ENCODE peak calls at places on chromosome 7, in eight cellular contexts. R is astrocyte of the spinal cord, Y is lower leg skin, U is cardiac muscle cell, H is lower lobe of right lung, F is cardiac fibroblast, G is breast epithelium, V is Calu3. S is an unnamed sample.

GRCh38 chr7:130071701-130072622 is 1.6 kb downstream of the KLHDC10 start:
- DNase-seq in Y (peak), G (no peak), V (peak), R (peak), U (peak), H (no peak), F (peak), S (no peak)

GRCh38 chr7:55236454-55236853 is 128.7 kb upstream of the LANCL2 start:
- DNase-seq in H (no peak), V (no peak), R (no peak), F (no peak), G (no peak), Y (no peak), U (no peak), S (no peak)

GRCh38 chr7:22582860-22583640 is 83.1 kb upstream of the STEAP1B start:
- DNase-seq in V (peak), R (peak), Y (no peak), F (peak), U (peak), G (no peak), H (peak), S (no peak)

GRCh38 chr7:149874644-149875028 is 867 bp downstream of the ATP6V0E2 start:
- DNase-seq in H (no peak), F (no peak), V (no peak), R (no peak), G (peak), U (no peak), Y (peak), S (no peak)

GRCh38 chr7:80634505-80634904 is 3.9 kb upstream of the CD36 start:
- DNase-seq in U (peak), H (no peak), F (peak), V (no peak), G (no peak), R (peak), Y (no peak), S (no peak)

GRCh38 chr7:103445228-103446020 is 583 bp downstream of the SLC26A5 start:
- DNase-seq in U (peak), Y (no peak), G (no peak), V (no peak), H (no peak), F (peak), R (no peak), S (no peak)

GRCh38 chr7:133635541-133635940 is 382.7 kb downstream of the EXOC4 start:
- DNase-seq in F (no peak), Y (no peak), U (no peak), V (no peak), H (no peak), G (no peak), R (no peak), S (no peak)

GRCh38 chr7:152735443-152736004 is 24.0 kb upstream of the ACTR3B start:
- DNase-seq in G (no peak), U (no peak), H (no peak), V (no peak), Y (no peak), F (no peak), R (no peak), S (no peak)

GRCh38 chr7:29289156-29290021 is 94.8 kb downstream of the CHN2 start:
- DNase-seq in R (peak), H (no peak), F (peak), G (no peak), U (peak), Y (peak), V (no peak), S (peak)

GRCh38 chr7:129786825-129787563 is 165.8 kb downstream of the UBE2H start:
- DNase-seq in Y (no peak), F (no peak), U (no peak), V (no peak), R (no peak), H (no peak), G (no peak), S (no peak)

DNA sequence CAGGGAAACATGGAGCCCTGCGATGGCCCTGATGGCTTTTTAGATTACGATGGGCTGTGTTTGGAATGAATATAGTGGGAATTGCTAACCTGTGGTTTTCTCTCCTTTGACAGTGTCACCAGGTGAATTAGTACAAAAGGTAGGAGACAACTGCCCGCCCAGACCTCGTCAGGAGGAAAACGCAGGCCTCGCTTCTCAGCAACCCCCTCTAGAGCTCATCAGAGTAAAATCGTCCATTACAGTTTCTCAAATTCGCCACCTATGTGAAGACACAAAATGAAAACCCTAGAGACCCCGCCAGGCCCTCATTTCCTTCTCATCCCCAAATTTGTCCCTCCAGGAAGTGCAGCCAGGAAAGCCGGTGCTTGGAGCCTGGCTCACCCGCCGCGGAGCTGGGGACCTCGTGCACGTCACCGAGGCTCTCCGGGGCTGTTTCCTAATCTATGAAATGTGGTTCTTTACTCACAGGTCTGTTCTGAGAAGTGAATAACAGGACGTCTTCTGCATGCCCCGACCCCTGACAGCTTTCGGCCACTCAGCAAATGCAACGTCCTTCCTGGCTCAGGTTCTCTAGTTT is 143.7 kb downstream of the VIPR2 start:
- DNase-seq in H (no peak), R (no peak), Y (no peak), G (no peak), U (no peak), V (no peak), F (no peak), S (no peak)
- TF ChIP-seq CTCF in H (no peak), R (no peak), Y (no peak), G (no peak), U (no peak), V (no peak), F (no peak), S (no peak)

GRCh38 chr7:142153400-142153799 is 41.9 kb downstream of the MGAM2 start:
- DNase-seq in G (no peak), F (peak), R (no peak), V (peak), U (no peak), H (no peak), Y (no peak), S (no peak)
- TF ChIP-seq CTCF in G (peak), F (peak), R (peak), V (no peak), U (no peak), H (peak), Y (no peak), S (no peak)

GRCh38 chr7:106979551-106980357 is 64.8 kb upstream of the PRKAR2B start:
- DNase-seq in G (no peak), Y (no peak), F (no peak), V (no peak), R (no peak), U (peak), H (no peak), S (no peak)

GRCh38 chr7:106982415-106982814 is 62.1 kb upstream of the PRKAR2B start:
- DNase-seq in H (no peak), V (no peak), Y (no peak), R (no peak), U (no peak), G (no peak), F (no peak), S (no peak)

GRCh38 chr7:106984034-106984433 is 60.5 kb upstream of the PRKAR2B start:
- DNase-seq in Y (no peak), F (no peak), U (no peak), R (no peak), V (no peak), H (no peak), G (no peak), S (no peak)

GRCh38 chr7:106980358-106980685 is 64.2 kb upstream of the PRKAR2B start:
- DNase-seq in V (no peak), U (no peak), R (no peak), Y (no peak), F (no peak), H (no peak), G (no peak), S (no peak)

GRCh38 chr7:106978425-106979386 is 65.8 kb upstream of the PRKAR2B start:
- DNase-seq in U (peak), Y (no peak), R (no peak), G (no peak), H (no peak), V (no peak), F (no peak), S (no peak)
- TF ChIP-seq CTCF in U (peak), Y (no peak), R (peak), G (no peak), H (no peak), V (no peak), F (no peak), S (no peak)

GRCh38 chr7:118194571-118194970 is 10.6 kb downstream of the LSM8 start:
- DNase-seq in R (no peak), F (no peak), H (no peak), U (no peak), V (no peak), G (no peak), Y (no peak), S (no peak)

GRCh38 chr7:118195837-118196474 is 12.0 kb downstream of the LSM8 start:
- DNase-seq in F (peak), R (peak), U (peak), G (no peak), V (peak), Y (no peak), H (no peak), S (no peak)
- TF ChIP-seq CTCF in F (peak), R (peak), U (peak), G (peak), V (peak), Y (no peak), H (peak), S (peak)

DNA sequence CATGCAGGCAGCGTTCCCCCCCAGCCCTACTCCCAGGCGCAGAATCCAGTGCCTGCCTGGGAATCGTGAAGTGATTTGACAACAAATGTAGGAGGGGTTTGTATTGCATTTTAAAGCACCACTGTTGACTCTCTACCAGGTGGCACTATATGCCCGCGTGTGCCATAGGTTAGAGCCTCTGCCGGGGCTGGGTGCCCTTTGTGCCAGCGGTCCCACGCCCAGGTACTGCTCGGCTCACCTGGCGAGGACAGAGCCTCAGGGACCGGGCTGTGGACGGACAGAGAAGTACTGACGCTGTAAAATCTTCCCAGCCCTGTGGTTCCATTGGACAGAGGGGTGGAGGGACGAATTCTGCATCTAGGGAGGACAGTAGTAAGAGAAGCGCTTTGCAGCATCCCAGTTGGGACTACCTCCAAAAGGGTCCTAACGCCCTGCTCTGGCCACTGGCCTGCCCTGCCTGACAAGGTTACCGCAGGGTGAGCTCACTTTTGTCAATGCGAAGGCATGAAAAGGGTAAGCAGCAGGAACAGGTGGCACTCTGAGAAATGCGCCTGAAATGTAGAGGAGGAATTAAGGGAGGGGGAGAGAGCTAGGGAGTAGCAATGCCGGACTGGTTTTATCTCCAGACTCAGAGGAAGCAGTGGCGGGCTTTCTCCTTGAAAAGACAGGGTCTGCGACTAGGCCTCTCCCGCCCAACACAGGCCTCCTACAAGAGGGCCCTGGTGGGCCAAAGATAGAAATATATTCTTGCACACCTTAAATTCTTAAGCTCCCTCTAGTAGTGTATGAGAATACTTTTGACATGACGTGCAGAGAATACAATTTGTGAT is 858 bp upstream of the CACNA2D1 start:
- DNase-seq in V (peak), G (no peak), H (no peak), R (no peak), Y (peak), U (no peak), F (no peak), S (no peak)
- TF ChIP-seq CTCF in V (no peak), G (no peak), H (no peak), R (peak), Y (no peak), U (no peak), F (no peak), S (peak)

DNA sequence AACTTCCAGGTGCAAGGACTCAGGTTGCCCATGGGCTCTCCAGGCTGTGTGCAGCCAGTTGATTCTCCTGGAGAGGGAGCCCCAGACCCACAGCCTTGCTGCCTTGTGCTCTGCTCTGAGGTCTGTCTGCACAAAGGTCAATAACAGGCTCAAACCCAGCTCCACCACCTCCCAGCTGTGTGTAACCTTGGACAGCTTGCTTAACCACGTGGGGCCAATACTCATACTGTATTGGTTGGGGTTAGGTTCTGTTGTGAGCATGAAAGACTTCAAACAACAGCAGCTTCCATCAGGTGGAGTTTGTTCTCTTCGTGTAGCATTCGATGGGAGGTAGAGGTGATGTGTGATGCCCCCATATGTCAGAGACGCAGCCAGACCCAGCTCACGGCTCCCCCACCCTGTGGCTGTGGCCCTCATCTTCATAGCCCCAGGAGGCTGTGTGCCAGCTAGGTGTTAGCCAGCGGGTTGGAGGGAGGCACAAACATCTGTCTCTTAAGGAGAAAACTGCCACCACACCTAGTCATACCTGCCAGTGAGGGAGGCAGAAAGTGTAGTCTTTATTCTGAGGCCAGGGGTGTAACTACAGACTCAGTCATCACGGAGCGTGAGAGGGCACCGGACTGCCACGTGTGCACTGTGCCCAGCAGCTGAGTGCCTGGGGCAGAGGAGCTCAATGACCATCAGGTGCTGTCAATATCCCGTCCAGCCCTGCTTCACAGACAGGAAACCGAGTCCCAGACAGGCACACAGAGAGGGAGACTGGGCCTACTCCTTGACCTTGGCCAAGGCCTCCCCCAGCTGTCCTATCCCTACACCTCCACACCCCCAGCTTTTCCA is 8.0 kb upstream of the POLD2 start:
- DNase-seq in F (no peak), V (no peak), R (no peak), G (no peak), H (no peak), U (peak), Y (no peak), S (peak)
- TF ChIP-seq CTCF in F (peak), V (no peak), R (peak), G (no peak), H (no peak), U (peak), Y (no peak), S (peak)